ENCODE peak calls at places on chromosome 22, in five cellular contexts. One of them, this sample, is unnamed.

GRCh38 chr22:22042009-22042408 is 59.4 kb upstream of the TOP3B start:
- DNase-seq in A549: no peak
- DNase-seq in GM12878: peak
- DNase-seq in HepG2: no peak
- DNase-seq in endothelial cell of umbilical vein: no peak
- DNase-seq in this sample: no peak

GRCh38 chr22:22818861-22819855 is 68.5 kb upstream of the IGLL5 start:
- DNase-seq in A549: no peak
- DNase-seq in GM12878: peak
- DNase-seq in HepG2: no peak
- DNase-seq in endothelial cell of umbilical vein: no peak
- DNase-seq in this sample: peak

GRCh38 chr22:49238181-49239141 is 589.2 kb downstream of the BRD1 start:
- DNase-seq in A549: no peak
- DNase-seq in GM12878: no peak
- DNase-seq in HepG2: no peak
- DNase-seq in endothelial cell of umbilical vein: no peak
- DNase-seq in this sample: no peak

GRCh38 chr22:28208797-28209196 is 289.7 kb upstream of the PITPNB start:
- DNase-seq in A549: no peak
- DNase-seq in GM12878: no peak
- DNase-seq in HepG2: no peak
- DNase-seq in endothelial cell of umbilical vein: no peak
- DNase-seq in this sample: no peak

GRCh38 chr22:40654522-40655167 is 18.1 kb upstream of the MRTFA start:
- DNase-seq in A549: peak
- DNase-seq in GM12878: no peak
- DNase-seq in HepG2: no peak
- DNase-seq in endothelial cell of umbilical vein: peak
- DNase-seq in this sample: no peak

GRCh38 chr22:23752090-23752691 is 1.3 kb upstream of the ZNF70 start:
- DNase-seq in A549: peak
- DNase-seq in GM12878: no peak
- DNase-seq in HepG2: no peak
- DNase-seq in endothelial cell of umbilical vein: no peak
- DNase-seq in this sample: peak

GRCh38 chr22:26417406-26417805 is 11.7 kb upstream of the ASPHD2 start:
- DNase-seq in A549: no peak
- DNase-seq in GM12878: no peak
- DNase-seq in HepG2: no peak
- DNase-seq in endothelial cell of umbilical vein: no peak
- DNase-seq in this sample: no peak

GRCh38 chr22:40635940-40636379 is 559 bp downstream of the MRTFA start:
- DNase-seq in A549: no peak
- DNase-seq in GM12878: no peak
- DNase-seq in HepG2: no peak
- DNase-seq in endothelial cell of umbilical vein: peak
- DNase-seq in this sample: no peak

GRCh38 chr22:44309137-44309536 is 3.6 kb downstream of the SHISAL1 start:
- DNase-seq in A549: peak
- DNase-seq in GM12878: no peak
- DNase-seq in HepG2: no peak
- DNase-seq in endothelial cell of umbilical vein: peak
- DNase-seq in this sample: peak

GRCh38 chr22:19891350-19892248 is 36.9 kb upstream of the GNB1L start:
- DNase-seq in A549: no peak
- DNase-seq in GM12878: no peak
- DNase-seq in HepG2: peak
- DNase-seq in endothelial cell of umbilical vein: peak
- DNase-seq in this sample: peak

GRCh38 chr22:44358723-44359440 is 46.1 kb upstream of the SHISAL1 start:
- DNase-seq in A549: no peak
- DNase-seq in GM12878: no peak
- DNase-seq in HepG2: no peak
- DNase-seq in endothelial cell of umbilical vein: no peak
- DNase-seq in this sample: no peak

GRCh38 chr22:39528681-39529486 is 3.7 kb downstream of the RPS19BP1 start:
- DNase-seq in A549: peak
- DNase-seq in GM12878: peak
- DNase-seq in HepG2: peak
- DNase-seq in endothelial cell of umbilical vein: peak
- DNase-seq in this sample: peak

GRCh38 chr22:42347281-42347824 is 76.9 kb upstream of the TCF20 start:
- DNase-seq in A549: no peak
- DNase-seq in GM12878: no peak
- DNase-seq in HepG2: no peak
- DNase-seq in endothelial cell of umbilical vein: no peak
- DNase-seq in this sample: no peak

GRCh38 chr22:23163665-23164064 is 16.6 kb upstream of the BCR start:
- DNase-seq in A549: no peak
- DNase-seq in GM12878: no peak
- DNase-seq in HepG2: no peak
- DNase-seq in endothelial cell of umbilical vein: no peak
- DNase-seq in this sample: no peak

GRCh38 chr22:48628891-48629559 is 1198.6 kb downstream of the BRD1 start:
- DNase-seq in A549: no peak
- DNase-seq in GM12878: no peak
- DNase-seq in HepG2: no peak
- DNase-seq in endothelial cell of umbilical vein: no peak
- DNase-seq in this sample: no peak

GRCh38 chr22:41532908-41533825 is 11.1 kb downstream of the POLR3H start:
- DNase-seq in A549: peak
- DNase-seq in GM12878: no peak
- DNase-seq in HepG2: peak
- DNase-seq in endothelial cell of umbilical vein: peak
- DNase-seq in this sample: peak

GRCh38 chr22:39173787-39174497 is 21.5 kb upstream of the CBX7 start:
- DNase-seq in A549: no peak
- DNase-seq in GM12878: no peak
- DNase-seq in HepG2: no peak
- DNase-seq in endothelial cell of umbilical vein: no peak
- DNase-seq in this sample: no peak

GRCh38 chr22:42281284-42281683 is 10.8 kb upstream of the TCF20 start:
- DNase-seq in A549: no peak
- DNase-seq in GM12878: no peak
- DNase-seq in HepG2: no peak
- DNase-seq in endothelial cell of umbilical vein: no peak
- DNase-seq in this sample: no peak

GRCh38 chr22:18110194-18110943 is at the start of gene TUBA8:
- DNase-seq in A549: no peak
- DNase-seq in GM12878: no peak
- DNase-seq in HepG2: no peak
- DNase-seq in endothelial cell of umbilical vein: peak
- DNase-seq in this sample: peak

GRCh38 chr22:40723396-40723933 is 44.2 kb downstream of the MCHR1 start:
- DNase-seq in A549: no peak
- DNase-seq in GM12878: no peak
- DNase-seq in HepG2: no peak
- DNase-seq in endothelial cell of umbilical vein: no peak
- DNase-seq in this sample: no peak

GRCh38 chr22:17913705-17914282 is 110.6 kb downstream of the MICAL3 start:
- DNase-seq in A549: no peak
- DNase-seq in GM12878: no peak
- DNase-seq in HepG2: no peak
- DNase-seq in endothelial cell of umbilical vein: no peak
- DNase-seq in this sample: no peak

GRCh38 chr22:26892401-26893033 is 235.1 kb downstream of the MIAT start:
- DNase-seq in A549: peak
- DNase-seq in GM12878: no peak
- DNase-seq in HepG2: no peak
- DNase-seq in endothelial cell of umbilical vein: peak
- DNase-seq in this sample: no peak

GRCh38 chr22:19438286-19438685 is 5.9 kb downstream of the MRPL40 start:
- DNase-seq in A549: no peak
- DNase-seq in GM12878: no peak
- DNase-seq in HepG2: no peak
- DNase-seq in endothelial cell of umbilical vein: no peak
- DNase-seq in this sample: no peak

GRCh38 chr22:39627208-39627607 is 56.7 kb downstream of the CACNA1I start:
- DNase-seq in A549: no peak
- DNase-seq in GM12878: no peak
- DNase-seq in HepG2: no peak
- DNase-seq in endothelial cell of umbilical vein: no peak
- DNase-seq in this sample: no peak

GRCh38 chr22:26673485-26673884 is 16.1 kb downstream of the MIAT start:
- DNase-seq in A549: no peak
- DNase-seq in GM12878: no peak
- DNase-seq in HepG2: no peak
- DNase-seq in endothelial cell of umbilical vein: no peak
- DNase-seq in this sample: no peak

GRCh38 chr22:23685205-23685784 is 5.5 kb upstream of the RGL4 start:
- DNase-seq in A549: no peak
- DNase-seq in GM12878: no peak
- DNase-seq in HepG2: no peak
- DNase-seq in endothelial cell of umbilical vein: no peak
- DNase-seq in this sample: no peak

GRCh38 chr22:40641269-40641668 is 4.8 kb upstream of the MRTFA start:
- DNase-seq in A549: peak
- DNase-seq in GM12878: no peak
- DNase-seq in HepG2: no peak
- DNase-seq in endothelial cell of umbilical vein: no peak
- DNase-seq in this sample: no peak

GRCh38 chr22:48885919-48886305 is 941.8 kb downstream of the BRD1 start:
- DNase-seq in A549: no peak
- DNase-seq in GM12878: no peak
- DNase-seq in HepG2: no peak
- DNase-seq in endothelial cell of umbilical vein: no peak
- DNase-seq in this sample: no peak

GRCh38 chr22:25878933-25879332 is 136.9 kb downstream of the MYO18B start:
- DNase-seq in A549: no peak
- DNase-seq in GM12878: no peak
- DNase-seq in HepG2: no peak
- DNase-seq in endothelial cell of umbilical vein: no peak
- DNase-seq in this sample: no peak

GRCh38 chr22:31850135-31850534 is 94.2 kb upstream of the YWHAH start:
- DNase-seq in A549: no peak
- DNase-seq in GM12878: no peak
- DNase-seq in HepG2: no peak
- DNase-seq in endothelial cell of umbilical vein: no peak
- DNase-seq in this sample: no peak

GRCh38 chr22:44311855-44312170 is 938 bp downstream of the SHISAL1 start:
- DNase-seq in A549: no peak
- DNase-seq in GM12878: no peak
- DNase-seq in HepG2: no peak
- DNase-seq in endothelial cell of umbilical vein: peak
- DNase-seq in this sample: no peak

GRCh38 chr22:33299245-33299956 is 241.2 kb upstream of the SYN3 start:
- DNase-seq in A549: no peak
- DNase-seq in GM12878: peak
- DNase-seq in HepG2: no peak
- DNase-seq in endothelial cell of umbilical vein: no peak
- DNase-seq in this sample: peak

GRCh38 chr22:24329453-24329852 is 58.8 kb downstream of the SPECC1L start:
- DNase-seq in A549: no peak
- DNase-seq in GM12878: no peak
- DNase-seq in HepG2: no peak
- DNase-seq in endothelial cell of umbilical vein: no peak
- DNase-seq in this sample: no peak

GRCh38 chr22:40210814-40211213 is 33.1 kb downstream of the TNRC6B start:
- DNase-seq in A549: no peak
- DNase-seq in GM12878: peak
- DNase-seq in HepG2: no peak
- DNase-seq in endothelial cell of umbilical vein: no peak
- DNase-seq in this sample: peak

GRCh38 chr22:19974233-19974861 is 32.7 kb upstream of the TXNRD2 start:
- DNase-seq in A549: peak
- DNase-seq in GM12878: no peak
- DNase-seq in HepG2: peak
- DNase-seq in endothelial cell of umbilical vein: peak
- DNase-seq in this sample: peak

DNA sequence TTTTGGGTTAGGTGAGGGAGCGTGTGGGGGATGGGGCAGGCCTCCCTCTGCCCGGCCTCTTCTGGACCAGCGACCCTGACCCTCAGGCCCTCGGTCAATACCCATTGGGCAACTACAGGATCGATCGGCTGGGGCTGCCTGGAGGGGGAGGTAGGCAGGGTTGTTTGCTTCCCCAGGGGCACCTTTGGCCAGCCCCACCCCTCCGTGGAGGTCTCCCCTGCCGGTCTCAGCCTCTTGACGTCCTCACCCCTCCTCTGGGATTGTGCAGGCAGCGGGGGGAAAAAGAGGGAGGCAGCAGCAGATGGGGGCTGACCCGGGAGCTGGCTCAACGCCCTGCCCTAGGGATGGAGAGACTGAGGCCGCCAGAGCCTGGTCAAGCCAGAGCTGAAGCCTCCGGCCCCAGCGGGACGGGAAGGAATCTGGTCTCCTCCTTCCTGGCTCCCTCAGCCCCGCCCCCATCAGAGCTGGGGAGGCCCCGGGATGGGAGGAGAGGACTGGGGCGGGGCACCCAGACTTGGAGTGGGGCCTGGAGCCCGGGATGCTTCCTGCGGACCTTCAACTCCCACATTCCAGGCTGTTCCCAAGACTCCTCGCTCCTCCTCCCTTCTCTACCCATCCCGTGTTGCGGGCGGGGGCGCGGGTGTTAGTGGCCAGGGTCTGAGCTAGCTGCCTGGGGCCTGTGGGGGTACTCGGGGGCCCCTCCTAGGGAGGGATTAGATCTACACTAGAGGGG is 14.4 kb upstream of the CDC42EP1 start:
- DNase-seq in A549: peak
- DNase-seq in GM12878: no peak
- DNase-seq in HepG2: peak
- DNase-seq in endothelial cell of umbilical vein: peak
- DNase-seq in this sample: no peak
- TF ChIP-seq MAX in A549: peak
- TF ChIP-seq MAX in GM12878: no peak
- TF ChIP-seq MAX in HepG2: peak
- TF ChIP-seq MAX in endothelial cell of umbilical vein: no peak
- TF ChIP-seq MAX in this sample: no peak

GRCh38 chr22:47625013-47625385 is 862.5 kb downstream of the TBC1D22A start:
- DNase-seq in A549: no peak
- DNase-seq in GM12878: no peak
- DNase-seq in HepG2: no peak
- DNase-seq in endothelial cell of umbilical vein: no peak
- DNase-seq in this sample: no peak
- TF ChIP-seq MYC in A549: no peak
- TF ChIP-seq MYC in GM12878: no peak
- TF ChIP-seq MYC in HepG2: no peak
- TF ChIP-seq MYC in endothelial cell of umbilical vein: no peak
- TF ChIP-seq MYC in this sample: no peak

GRCh38 chr22:29479417-29480261 is at the start of gene NEFH:
- DNase-seq in A549: no peak
- DNase-seq in GM12878: no peak
- DNase-seq in HepG2: no peak
- DNase-seq in endothelial cell of umbilical vein: no peak
- DNase-seq in this sample: no peak
- TF ChIP-seq MAX in A549: no peak
- TF ChIP-seq MAX in GM12878: no peak
- TF ChIP-seq MAX in HepG2: no peak
- TF ChIP-seq MAX in endothelial cell of umbilical vein: no peak
- TF ChIP-seq MAX in this sample: no peak

DNA sequence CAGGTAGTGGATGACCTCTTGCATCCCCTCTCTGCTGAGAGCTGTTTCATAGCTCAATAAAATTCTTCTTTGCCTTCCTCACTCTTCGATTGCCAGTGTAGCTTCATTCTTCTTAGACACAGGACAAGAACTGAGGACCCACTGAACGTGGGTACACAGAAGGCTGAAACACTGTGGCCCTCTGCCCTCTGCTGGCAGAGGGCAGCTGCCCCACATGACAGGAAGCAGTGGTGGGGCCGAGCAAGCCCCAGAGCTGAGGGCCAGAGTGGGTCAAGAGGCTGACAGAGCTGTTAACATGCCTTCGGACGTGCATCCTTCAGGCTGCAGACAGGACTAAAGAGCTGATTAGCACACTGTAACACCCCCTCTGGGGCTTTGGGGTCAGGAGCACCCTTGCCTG is 15.6 kb downstream of the SMC1B start:
- DNase-seq in A549: peak
- DNase-seq in GM12878: no peak
- DNase-seq in HepG2: peak
- DNase-seq in endothelial cell of umbilical vein: no peak
- DNase-seq in this sample: no peak
- TF ChIP-seq MYC in A549: no peak
- TF ChIP-seq MYC in GM12878: no peak
- TF ChIP-seq MYC in HepG2: no peak
- TF ChIP-seq MYC in endothelial cell of umbilical vein: no peak
- TF ChIP-seq MYC in this sample: no peak